ENCODE peak calls at places on chromosomes 13 and 19, in four cellular contexts. One of them, this sample, is unnamed.

GRCh38 chr19:53881482-53882390 is at the start of gene PRKCG:
- DNase-seq in RWPE1: no peak
- DNase-seq in left ventricle myocardium inferior: peak
- DNase-seq in fibroblast of pulmonary artery: no peak
- DNase-seq in this sample: peak

GRCh38 chr19:48102870-48103751 is 7.5 kb downstream of the PLA2G4C start:
- DNase-seq in left ventricle myocardium inferior: no peak
- DNase-seq in fibroblast of pulmonary artery: peak
- DNase-seq in RWPE1: peak
- DNase-seq in this sample: peak

GRCh38 chr13:80452279-80452678 is 111.4 kb upstream of the SPRY2 start:
- DNase-seq in left ventricle myocardium inferior: no peak
- DNase-seq in fibroblast of pulmonary artery: no peak
- DNase-seq in RWPE1: no peak
- DNase-seq in this sample: no peak

GRCh38 chr19:36110487-36111199 is at the start of gene OVOL3:
- DNase-seq in RWPE1: no peak
- DNase-seq in fibroblast of pulmonary artery: no peak
- DNase-seq in left ventricle myocardium inferior: no peak
- DNase-seq in this sample: peak

GRCh38 chr19:16067205-16067938 is 8.9 kb upstream of the TPM4 start:
- DNase-seq in fibroblast of pulmonary artery: peak
- DNase-seq in RWPE1: peak
- DNase-seq in left ventricle myocardium inferior: no peak
- DNase-seq in this sample: no peak

GRCh38 chr19:35254341-35255297 is 5.8 kb downstream of the LSR start:
- DNase-seq in fibroblast of pulmonary artery: no peak
- DNase-seq in left ventricle myocardium inferior: no peak
- DNase-seq in RWPE1: no peak
- DNase-seq in this sample: no peak

GRCh38 chr19:4557971-4558941 is 1.2 kb downstream of the SEMA6B start:
- DNase-seq in RWPE1: no peak
- DNase-seq in fibroblast of pulmonary artery: peak
- DNase-seq in left ventricle myocardium inferior: no peak
- DNase-seq in this sample: no peak

GRCh38 chr19:5127710-5128109 is 158.8 kb downstream of the KDM4B start:
- DNase-seq in fibroblast of pulmonary artery: no peak
- DNase-seq in left ventricle myocardium inferior: no peak
- DNase-seq in RWPE1: no peak
- DNase-seq in this sample: no peak

DNA sequence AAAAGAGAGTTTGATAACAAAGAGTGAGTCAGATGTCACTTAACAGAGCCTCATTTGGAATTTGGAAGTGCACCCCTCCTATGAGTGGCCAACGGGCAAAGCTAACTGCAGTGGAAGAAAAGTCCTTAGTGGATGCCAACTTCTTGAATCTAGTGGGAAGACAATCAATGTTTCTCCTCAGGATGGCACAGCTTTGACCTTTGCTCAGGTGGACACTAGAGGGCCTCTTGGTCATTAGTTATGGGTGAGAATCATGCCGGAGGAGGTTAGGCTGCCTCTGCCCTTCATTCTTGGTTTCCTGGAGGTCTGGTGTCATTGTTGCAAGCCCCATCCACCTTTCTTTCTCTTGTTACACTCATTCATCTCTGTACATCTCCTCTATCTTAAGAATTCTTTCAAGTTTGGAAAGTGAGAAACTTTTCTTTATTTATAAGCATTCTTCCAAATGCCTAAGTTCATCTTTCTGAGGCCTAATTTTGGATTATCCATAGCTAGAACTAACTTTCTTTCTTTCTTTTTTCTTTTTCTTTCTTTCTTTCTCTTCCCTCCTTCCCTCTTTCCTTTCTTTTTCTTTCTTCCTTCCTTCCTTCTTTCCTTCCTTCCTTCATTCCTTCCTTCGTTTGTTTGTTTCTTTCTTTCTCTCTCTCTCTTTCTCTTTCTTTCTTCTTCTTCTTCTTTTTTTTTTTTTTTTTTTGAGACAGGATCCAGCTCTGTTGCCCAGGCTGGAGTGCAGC is 327.2 kb upstream of the TSHZ3 start:
- DNase-seq in left ventricle myocardium inferior: no peak
- DNase-seq in fibroblast of pulmonary artery: no peak
- DNase-seq in RWPE1: no peak
- DNase-seq in this sample: peak
- TF ChIP-seq CTCF in left ventricle myocardium inferior: peak
- TF ChIP-seq CTCF in fibroblast of pulmonary artery: no peak
- TF ChIP-seq CTCF in RWPE1: no peak
- TF ChIP-seq CTCF in this sample: peak

GRCh38 chr13:112720251-112720650 is 30.4 kb downstream of the ATP11A start:
- DNase-seq in RWPE1: no peak
- DNase-seq in fibroblast of pulmonary artery: no peak
- DNase-seq in left ventricle myocardium inferior: no peak
- DNase-seq in this sample: no peak

GRCh38 chr13:112718318-112718717 is 28.5 kb downstream of the ATP11A start:
- DNase-seq in fibroblast of pulmonary artery: no peak
- DNase-seq in left ventricle myocardium inferior: no peak
- DNase-seq in RWPE1: no peak
- DNase-seq in this sample: no peak

GRCh38 chr13:112720814-112721197 is 31.0 kb downstream of the ATP11A start:
- DNase-seq in fibroblast of pulmonary artery: no peak
- DNase-seq in left ventricle myocardium inferior: no peak
- DNase-seq in RWPE1: no peak
- DNase-seq in this sample: no peak

GRCh38 chr13:112719556-112719955 is 29.7 kb downstream of the ATP11A start:
- DNase-seq in RWPE1: no peak
- DNase-seq in fibroblast of pulmonary artery: no peak
- DNase-seq in left ventricle myocardium inferior: no peak
- DNase-seq in this sample: no peak

DNA sequence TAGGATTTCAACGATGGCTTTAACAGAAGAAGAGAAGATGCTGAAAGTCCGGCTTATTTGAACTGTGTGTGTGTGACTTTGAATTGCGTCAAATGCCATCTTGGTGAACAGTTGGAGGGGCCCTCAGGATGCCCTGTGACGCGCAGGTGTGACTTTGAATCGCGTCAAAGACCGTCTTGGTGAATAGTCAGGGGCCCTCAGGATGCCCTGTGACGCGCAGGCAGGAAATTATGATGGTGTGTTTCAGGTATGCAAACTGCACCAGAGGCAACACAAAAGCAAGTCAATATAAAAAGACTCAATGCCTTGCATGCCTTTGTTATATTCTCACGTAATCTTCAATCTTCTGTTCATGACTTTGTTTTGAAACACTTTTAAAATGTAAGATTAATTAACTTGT is 29.2 kb downstream of the ATP11A start:
- DNase-seq in left ventricle myocardium inferior: no peak
- DNase-seq in fibroblast of pulmonary artery: no peak
- DNase-seq in RWPE1: no peak
- DNase-seq in this sample: no peak
- TF ChIP-seq CTCF in left ventricle myocardium inferior: no peak
- TF ChIP-seq CTCF in fibroblast of pulmonary artery: no peak
- TF ChIP-seq CTCF in RWPE1: no peak
- TF ChIP-seq CTCF in this sample: no peak

GRCh38 chr13:21817878-21818277 is 147.0 kb downstream of the FGF9 start:
- DNase-seq in RWPE1: no peak
- DNase-seq in left ventricle myocardium inferior: no peak
- DNase-seq in fibroblast of pulmonary artery: no peak
- DNase-seq in this sample: no peak

GRCh38 chr13:21812192-21812626 is 141.3 kb downstream of the FGF9 start:
- DNase-seq in fibroblast of pulmonary artery: no peak
- DNase-seq in left ventricle myocardium inferior: no peak
- DNase-seq in RWPE1: peak
- DNase-seq in this sample: no peak

GRCh38 chr13:21813844-21814243 is 143.0 kb downstream of the FGF9 start:
- DNase-seq in RWPE1: no peak
- DNase-seq in left ventricle myocardium inferior: no peak
- DNase-seq in fibroblast of pulmonary artery: no peak
- DNase-seq in this sample: no peak

DNA sequence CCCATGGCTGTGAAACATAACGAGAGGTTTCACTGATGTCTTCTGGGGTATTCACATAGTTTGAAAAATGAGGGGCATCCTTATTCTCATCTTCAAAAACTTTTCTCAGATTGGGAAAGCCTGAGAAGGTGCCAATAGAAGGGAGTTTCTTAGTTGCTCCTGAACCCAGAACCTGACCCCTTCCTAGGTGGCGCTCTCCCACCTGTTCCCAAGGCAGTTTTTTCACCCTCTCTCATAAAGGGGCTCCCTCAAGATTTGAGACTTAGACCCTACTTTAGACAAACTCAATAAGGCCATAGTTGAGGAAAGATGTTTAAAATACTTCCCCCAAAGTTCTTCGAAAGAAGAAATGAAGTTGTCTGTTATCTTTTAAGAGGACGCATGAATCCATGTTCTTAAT is 142.2 kb downstream of the FGF9 start:
- DNase-seq in fibroblast of pulmonary artery: no peak
- DNase-seq in RWPE1: no peak
- DNase-seq in left ventricle myocardium inferior: no peak
- DNase-seq in this sample: no peak
- TF ChIP-seq CTCF in fibroblast of pulmonary artery: no peak
- TF ChIP-seq CTCF in RWPE1: no peak
- TF ChIP-seq CTCF in left ventricle myocardium inferior: no peak
- TF ChIP-seq CTCF in this sample: no peak

GRCh38 chr13:26498524-26499208 is 58.8 kb upstream of the WASF3 start:
- DNase-seq in RWPE1: no peak
- DNase-seq in left ventricle myocardium inferior: no peak
- DNase-seq in fibroblast of pulmonary artery: peak
- DNase-seq in this sample: no peak

GRCh38 chr13:26503826-26504594 is 53.5 kb upstream of the WASF3 start:
- DNase-seq in RWPE1: no peak
- DNase-seq in left ventricle myocardium inferior: no peak
- DNase-seq in fibroblast of pulmonary artery: no peak
- DNase-seq in this sample: peak

GRCh38 chr13:26499209-26499601 is 58.3 kb upstream of the WASF3 start:
- DNase-seq in fibroblast of pulmonary artery: no peak
- DNase-seq in RWPE1: no peak
- DNase-seq in left ventricle myocardium inferior: no peak
- DNase-seq in this sample: no peak

GRCh38 chr13:26500618-26501320 is 56.7 kb upstream of the WASF3 start:
- DNase-seq in fibroblast of pulmonary artery: no peak
- DNase-seq in left ventricle myocardium inferior: no peak
- DNase-seq in RWPE1: no peak
- DNase-seq in this sample: no peak

DNA sequence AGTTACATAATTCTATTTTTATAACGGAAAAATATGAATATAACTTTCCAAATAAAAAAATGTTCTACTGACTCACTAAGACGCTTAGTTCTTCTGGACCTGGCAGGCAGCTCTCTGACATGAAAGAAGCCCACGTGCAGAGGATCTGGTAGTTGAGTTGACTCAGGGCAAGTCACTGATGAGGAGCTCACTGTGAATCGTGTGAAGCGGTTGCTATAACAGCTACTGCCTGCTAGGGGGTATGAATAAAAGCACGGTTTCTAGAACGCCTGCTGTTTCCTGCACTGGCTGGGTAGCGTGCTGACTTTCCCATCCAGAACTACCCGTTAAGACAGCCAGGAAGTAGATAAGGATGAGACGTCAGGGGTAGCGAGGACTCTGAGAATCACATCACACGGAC is 54.7 kb upstream of the WASF3 start:
- DNase-seq in left ventricle myocardium inferior: no peak
- DNase-seq in RWPE1: no peak
- DNase-seq in fibroblast of pulmonary artery: peak
- DNase-seq in this sample: no peak
- TF ChIP-seq CTCF in left ventricle myocardium inferior: peak
- TF ChIP-seq CTCF in RWPE1: no peak
- TF ChIP-seq CTCF in fibroblast of pulmonary artery: peak
- TF ChIP-seq CTCF in this sample: peak

GRCh38 chr19:49213791-49214190 is 56.2 kb downstream of the TRPM4 start:
- DNase-seq in left ventricle myocardium inferior: no peak
- DNase-seq in RWPE1: no peak
- DNase-seq in fibroblast of pulmonary artery: no peak
- DNase-seq in this sample: no peak
- TF ChIP-seq CTCF in left ventricle myocardium inferior: no peak
- TF ChIP-seq CTCF in RWPE1: no peak
- TF ChIP-seq CTCF in fibroblast of pulmonary artery: peak
- TF ChIP-seq CTCF in this sample: peak

This sample was measured in WERI-Rb-1.